ENCODE peak calls at places on chromosomes 7 and 10, in seven cellular contexts. C is memory B cell, J is AG10803, I is GM23338, H is H7, U is nucleus accumbens, R is left colon. N is an unnamed sample.
A peak's percentile ranks its signal among the peaks of the same experiment; 100 is the strongest.

GRCh38 chr7:151168022-151168786 is 710 bp upstream of the GBX1 start:
- DNase-seq in C (peak; percentile 70), J (no peak), I (peak; percentile 82), H (peak; percentile 96), U (no peak), R (no peak), N (no peak)

GRCh38 chr10:88113657-88114272 is 250.3 kb downstream of the PTEN start:
- DNase-seq in C (no peak), J (peak; percentile 21), I (no peak), H (no peak), U (no peak), R (no peak), N (no peak)

GRCh38 chr7:89072094-89072493 is 276.6 kb upstream of the TEX47 start:
- DNase-seq in C (no peak), J (no peak), I (no peak), H (no peak), U (no peak), R (no peak), N (no peak)

GRCh38 chr7:45585628-45586027 is 11.5 kb downstream of the ADCY1 start:
- DNase-seq in C (no peak), J (no peak), I (no peak), H (no peak), U (no peak), R (no peak), N (no peak)

GRCh38 chr10:79137404-79137803 is 68.6 kb downstream of the ZMIZ1 start:
- DNase-seq in C (no peak), J (no peak), I (no peak), H (no peak), U (no peak), R (no peak), N (no peak)

GRCh38 chr10:35306852-35307251 is 29.5 kb upstream of the CCNY start:
- DNase-seq in C (no peak), J (peak; percentile 28), I (no peak), H (no peak), U (peak; percentile 12), R (peak; percentile 45), N (no peak)

GRCh38 chr7:131723926-131724325 is 167.5 kb upstream of the PODXL start:
- DNase-seq in C (no peak), J (peak; percentile 4), I (no peak), H (no peak), U (no peak), R (no peak), N (no peak)

GRCh38 chr10:22334414-22335203 is 10.7 kb upstream of the SPAG6 start:
- DNase-seq in C (no peak), J (no peak), I (peak; percentile 90), H (peak; percentile 92), U (no peak), R (no peak), N (no peak)

GRCh38 chr10:104277785-104278184 is 8.8 kb downstream of the GSTO2 start:
- DNase-seq in C (no peak), J (no peak), I (no peak), H (no peak), U (no peak), R (peak; percentile 52), N (no peak)

GRCh38 chr7:20651960-20652544 is 36.6 kb downstream of the ABCB5 start:
- DNase-seq in C (no peak), J (peak; percentile 24), I (no peak), H (no peak), U (no peak), R (no peak), N (no peak)

GRCh38 chr10:2137549-2138174 is 400.3 kb upstream of the ADARB2 start:
- DNase-seq in C (no peak), J (no peak), I (peak; percentile 77), H (peak; percentile 29), U (no peak), R (no peak), N (no peak)

GRCh38 chr7:14698239-14698638 is 204.3 kb downstream of the DGKB start:
- DNase-seq in C (no peak), J (no peak), I (no peak), H (no peak), U (no peak), R (no peak), N (no peak)

GRCh38 chr10:117007080-117007479 is 2.1 kb upstream of the SHTN1 start:
- DNase-seq in C (no peak), J (peak; percentile 79), I (no peak), H (no peak), U (no peak), R (no peak), N (no peak)

GRCh38 chr7:131298608-131298992 is 29.1 kb upstream of the MKLN1 start:
- DNase-seq in C (no peak), J (no peak), I (no peak), H (no peak), U (no peak), R (no peak), N (no peak)

GRCh38 chr10:107880185-107880584 is 715.7 kb upstream of the SORCS1 start:
- DNase-seq in C (no peak), J (no peak), I (no peak), H (no peak), U (no peak), R (no peak), N (no peak)

GRCh38 chr7:124403112-124403511 is 362.5 kb downstream of the GPR37 start:
- DNase-seq in C (no peak), J (no peak), I (no peak), H (no peak), U (no peak), R (no peak), N (no peak)

GRCh38 chr7:47539398-47540052 is 42.4 kb downstream of the TNS3 start:
- DNase-seq in C (no peak), J (no peak), I (peak; percentile 11), H (no peak), U (no peak), R (no peak), N (peak; percentile 41)

GRCh38 chr10:86286591-86287421 is 79.8 kb downstream of the GRID1 start:
- DNase-seq in C (no peak), J (no peak), I (no peak), H (no peak), U (no peak), R (no peak), N (no peak)

GRCh38 chr10:121002586-121003205 is 151.5 kb downstream of the WDR11 start:
- DNase-seq in C (no peak), J (no peak), I (no peak), H (no peak), U (no peak), R (peak; percentile 38), N (no peak)

GRCh38 chr10:47257396-47258120 is 42.4 kb upstream of the GDF10 start:
- DNase-seq in C (no peak), J (peak; percentile 52), I (no peak), H (no peak), U (no peak), R (no peak), N (no peak)

GRCh38 chr10:86815035-86815617 is 58.7 kb downstream of the BMPR1A start:
- DNase-seq in C (no peak), J (peak; percentile 51), I (no peak), H (no peak), U (no peak), R (no peak), N (no peak)

GRCh38 chr7:129370812-129371211 is 63.4 kb upstream of the STRIP2 start:
- DNase-seq in C (no peak), J (no peak), I (peak; percentile 28), H (no peak), U (no peak), R (no peak), N (no peak)

GRCh38 chr10:115861864-115862263 is 411.1 kb downstream of the GFRA1 start:
- DNase-seq in C (no peak), J (peak; percentile 29), I (no peak), H (no peak), U (no peak), R (no peak), N (peak; percentile 10)

GRCh38 chr10:12507165-12507870 is 158.0 kb downstream of the CAMK1D start:
- DNase-seq in C (no peak), J (no peak), I (no peak), H (peak; percentile 39), U (no peak), R (no peak), N (no peak)

GRCh38 chr10:44696496-44696895 is 214.6 kb upstream of the TMEM72 start:
- DNase-seq in C (no peak), J (peak; percentile 96), I (no peak), H (no peak), U (no peak), R (no peak), N (no peak)

GRCh38 chr7:158818325-158819213 is 10.7 kb downstream of the ESYT2 start:
- DNase-seq in C (peak; percentile 51), J (peak; percentile 98), I (peak; percentile 64), H (peak; percentile 79), U (no peak), R (peak; percentile 92), N (peak; percentile 84)

N was measured in AG04450.